ENCODE peak calls at places on chromosomes 3 and 15, in nine cellular contexts. J, K, Y, U, Q, L, S, X and I are unnamed samples.

GRCh38 chr15:65612616-65612946 is 1.6 kb upstream of the INTS14 start:
- DNase-seq in J (no peak), K (no peak), Y (no peak), U (no peak), Q (no peak), L (no peak), S (peak; percentile 21), X (no peak), I (no peak)

GRCh38 chr3:102024270-102024904 is 175.1 kb downstream of the NFKBIZ start:
- DNase-seq in J (no peak), K (no peak), Y (no peak), U (no peak), Q (no peak), L (no peak), S (no peak), X (no peak), I (no peak)

GRCh38 chr15:72737723-72738122 is 45.8 kb downstream of the ADPGK start:
- DNase-seq in J (no peak), K (no peak), Y (no peak), U (no peak), Q (no peak), L (no peak), S (no peak), X (no peak), I (no peak)

GRCh38 chr3:11556851-11557644 is 86.7 kb downstream of the VGLL4 start:
- DNase-seq in J (no peak), K (no peak), Y (no peak), U (peak; percentile 74), Q (peak; percentile 61), L (peak; percentile 9), S (peak; percentile 88), X (no peak), I (peak; percentile 98)

GRCh38 chr3:159971311-159971710 is 17.3 kb upstream of the IL12A start:
- DNase-seq in J (no peak), K (no peak), Y (no peak), U (no peak), Q (no peak), L (no peak), S (no peak), X (no peak), I (no peak)

GRCh38 chr15:80953001-80953952 is 36.3 kb downstream of the MESD start:
- DNase-seq in J (no peak), K (no peak), Y (no peak), U (no peak), Q (no peak), L (no peak), S (peak; percentile 35), X (no peak), I (no peak)

GRCh38 chr3:99700637-99701268 is 62.4 kb downstream of the COL8A1 start:
- DNase-seq in J (no peak), K (no peak), Y (no peak), U (no peak), Q (no peak), L (no peak), S (peak; percentile 80), X (no peak), I (no peak)

GRCh38 chr3:59660852-59661624 is 611.2 kb upstream of the CFAP20DC start:
- DNase-seq in J (peak; percentile 32), K (no peak), Y (no peak), U (no peak), Q (no peak), L (peak; percentile 10), S (peak; percentile 8), X (no peak), I (no peak)

GRCh38 chr15:74140445-74140761 is 10.0 kb downstream of the ISLR2 start:
- DNase-seq in J (no peak), K (no peak), Y (no peak), U (no peak), Q (no peak), L (no peak), S (no peak), X (no peak), I (no peak)

GRCh38 chr15:33328105-33328504 is 17.3 kb downstream of the RYR3 start:
- DNase-seq in J (no peak), K (no peak), Y (no peak), U (no peak), Q (no peak), L (no peak), S (no peak), X (no peak), I (no peak)

GRCh38 chr3:163043074-163043473 is 1546.5 kb downstream of the OTOL1 start:
- DNase-seq in J (no peak), K (no peak), Y (no peak), U (no peak), Q (no peak), L (no peak), S (peak; percentile 19), X (no peak), I (peak; percentile 72)

GRCh38 chr3:100264242-100264641 is 3.5 kb downstream of the TBC1D23 start:
- DNase-seq in J (no peak), K (no peak), Y (no peak), U (no peak), Q (no peak), L (no peak), S (peak; percentile 11), X (no peak), I (peak; percentile 25)

GRCh38 chr3:100869787-100870186 is 123.4 kb downstream of the ABI3BP start:
- DNase-seq in J (no peak), K (no peak), Y (no peak), U (no peak), Q (no peak), L (no peak), S (peak; percentile 29), X (no peak), I (no peak)

DNA sequence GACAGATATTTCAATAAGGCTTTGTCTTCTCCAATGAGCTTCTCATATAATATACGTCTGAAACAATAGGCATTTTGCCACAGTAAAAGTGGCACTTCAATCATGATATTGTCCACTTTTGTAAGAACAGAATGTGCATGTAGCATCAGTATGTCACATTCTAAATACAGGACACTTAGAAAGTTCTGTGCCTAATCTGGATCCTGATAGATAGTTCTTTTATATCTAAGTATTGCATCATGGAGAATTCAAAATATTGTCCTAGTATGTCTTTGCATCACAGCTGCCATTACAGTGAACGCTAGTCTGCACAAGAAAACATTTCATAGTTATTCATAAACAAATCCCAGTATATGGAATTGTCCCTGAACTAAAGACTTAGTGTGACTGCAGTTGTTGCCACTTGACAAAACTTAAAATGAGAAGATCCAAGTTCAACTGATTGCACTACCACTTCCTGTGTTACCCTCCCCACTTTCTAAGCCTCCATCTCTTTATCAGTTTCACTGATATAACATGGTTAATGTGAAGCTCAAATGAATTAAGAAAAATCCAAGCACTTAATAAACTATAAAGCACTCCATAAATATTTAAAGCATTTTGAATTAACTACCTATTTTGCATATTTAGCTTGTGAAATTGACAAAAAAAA is 19.6 kb downstream of the LRRFIP2 start:
- DNase-seq in J (no peak), K (no peak), Y (no peak), U (no peak), Q (no peak), L (no peak), S (no peak), X (no peak), I (no peak)
- H3K9me3 ChIP-seq in J (no peaks in the 10 kb centered on the region), K (no peaks in the 10 kb centered on the region), Y (no peaks in the 10 kb centered on the region), U (no peaks in the 10 kb centered on the region), Q (no peaks in the 10 kb centered on the region), L (no peaks in the 10 kb centered on the region), S (no peaks in the 10 kb centered on the region), X (no peaks in the 10 kb centered on the region), I (no peaks in the 10 kb centered on the region)

DNA sequence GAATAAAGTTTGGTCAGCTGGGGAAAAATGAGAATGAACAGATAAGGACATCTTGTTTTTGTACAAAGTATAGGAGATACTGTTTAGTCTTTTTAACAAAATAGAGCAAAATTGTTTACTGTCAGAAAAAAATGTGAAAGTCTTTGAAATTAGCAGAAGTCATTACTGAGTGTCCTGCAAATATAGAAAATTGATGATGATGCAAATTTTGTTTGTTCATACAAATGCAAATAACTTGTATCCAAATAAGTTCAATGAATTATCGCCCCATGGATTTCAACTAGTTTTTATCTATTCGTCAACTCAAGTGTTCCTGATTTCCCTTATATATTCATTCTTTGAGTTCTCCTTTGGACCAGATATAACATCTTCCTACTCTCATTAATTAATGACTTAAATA is 378.0 kb upstream of the SGO1 start:
- DNase-seq in J (no peak), K (no peak), Y (no peak), U (no peak), Q (no peak), L (no peak), S (no peak), X (no peak), I (no peak)
- H3K9me3 ChIP-seq in J (no peaks in the 10 kb centered on the region), K (no peaks in the 10 kb centered on the region), Y (no peaks in the 10 kb centered on the region), U (no peaks in the 10 kb centered on the region), Q (no peaks in the 10 kb centered on the region), L (no peaks in the 10 kb centered on the region), S (no peaks in the 10 kb centered on the region), X (no peaks in the 10 kb centered on the region), I (no peaks in the 10 kb centered on the region)

DNA sequence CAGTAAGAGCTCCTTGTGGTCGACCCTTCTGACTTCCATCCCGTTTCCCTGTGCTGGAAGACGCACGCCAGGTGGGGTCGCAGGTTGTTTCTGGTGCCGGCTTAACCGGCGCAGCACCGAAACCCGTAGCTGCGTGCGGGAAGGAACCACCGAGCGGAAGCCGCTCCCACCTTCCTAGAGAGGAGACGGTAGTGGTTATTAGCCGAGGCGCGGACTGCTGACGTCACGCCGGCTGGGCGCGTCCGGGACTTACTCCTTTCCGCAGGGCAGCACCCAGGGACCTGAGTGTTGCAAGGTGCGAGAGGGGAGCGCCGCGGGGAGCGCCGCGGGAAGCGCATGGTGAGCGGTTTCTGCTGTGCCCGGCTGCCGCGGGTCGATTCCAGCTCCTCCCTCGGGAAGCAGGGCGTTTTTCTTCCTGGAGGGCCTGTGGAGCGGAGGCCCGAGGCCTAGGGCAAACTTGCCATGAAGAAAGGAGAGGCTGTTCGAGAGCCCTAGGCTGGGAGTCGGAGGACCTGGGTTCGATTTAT is at the start of gene ZNF501:
- DNase-seq in J (peak; percentile 98), K (peak; percentile 72), Y (no peak), U (peak; percentile 96), Q (peak; percentile 67), L (peak; percentile 98), S (peak; percentile 86), X (peak; percentile 75), I (peak; percentile 93)
- H3K9me3 ChIP-seq in J (peaks cover 10% of the 10 kb centered on the region), K (peaks cover 22% of the 10 kb centered on the region), Y (peaks cover 56% of the 10 kb centered on the region), U (peaks cover 12% of the 10 kb centered on the region), Q (peaks cover 62% of the 10 kb centered on the region), L (peaks cover 38% of the 10 kb centered on the region), S (peaks cover 71% of the 10 kb centered on the region), X (peaks cover 41% of the 10 kb centered on the region), I (peaks cover 35% of the 10 kb centered on the region)

GRCh38 chr3:131328739-131329138 is 52.8 kb upstream of the NUDT16 start:
- DNase-seq in J (no peak), K (no peak), Y (no peak), U (no peak), Q (no peak), L (no peak), S (no peak), X (no peak), I (no peak)

GRCh38 chr3:131317667-131318066 is 63.9 kb upstream of the NUDT16 start:
- DNase-seq in J (no peak), K (no peak), Y (no peak), U (no peak), Q (no peak), L (no peak), S (no peak), X (no peak), I (no peak)

GRCh38 chr3:131326307-131326706 is 55.3 kb upstream of the NUDT16 start:
- DNase-seq in J (no peak), K (no peak), Y (no peak), U (no peak), Q (no peak), L (no peak), S (no peak), X (no peak), I (peak; percentile 85)

GRCh38 chr3:131322946-131323505 is 58.5 kb upstream of the NUDT16 start:
- DNase-seq in J (no peak), K (no peak), Y (no peak), U (no peak), Q (no peak), L (no peak), S (no peak), X (no peak), I (no peak)
- H3K9me3 ChIP-seq in J (no peaks in the 10 kb centered on the region), K (no peaks in the 10 kb centered on the region), Y (no peaks in the 10 kb centered on the region), U (no peaks in the 10 kb centered on the region), Q (no peaks in the 10 kb centered on the region), L (no peaks in the 10 kb centered on the region), S (no peaks in the 10 kb centered on the region), X (no peaks in the 10 kb centered on the region), I (no peaks in the 10 kb centered on the region)